ENCODE peak calls at places on chromosomes 5 and 9, in eight cellular contexts. V is aorta, Z is NCI-H1417, U is NCI-H1694 treated with DMSO at 0.1 percent for 48 hours, B is GM12865, N is amniotic stem cell, R is lower leg skin, I is lung. L is an unnamed sample.

GRCh38 chr5:91332267-91333044 is 50.7 kb downstream of the ARRDC3 start:
- DNase-seq in V (no peak), Z (no peak), U (no peak), B (peak; percentile 63), N (no peak), R (no peak), I (no peak), L (no peak)

GRCh38 chr5:176796970-176797369 is 13.4 kb upstream of the UNC5A start:
- DNase-seq in V (no peak), Z (no peak), U (no peak), B (no peak), N (no peak), R (no peak), I (no peak), L (no peak)

GRCh38 chr5:86885489-86886225 is 267.9 kb downstream of the COX7C start:
- DNase-seq in V (no peak), Z (no peak), U (no peak), B (no peak), N (no peak), R (no peak), I (no peak), L (no peak)

GRCh38 chr9:106862946-106863740 is at the start of gene ZNF462:
- DNase-seq in V (peak; percentile 78), Z (peak; percentile 26), U (peak; percentile 23), B (no peak), N (peak; percentile 51), R (peak; percentile 86), I (peak; percentile 38), L (no peak)

GRCh38 chr9:106143781-106144180 is 449.4 kb downstream of the TMEM38B start:
- DNase-seq in V (no peak), Z (no peak), U (no peak), B (no peak), N (no peak), R (no peak), I (no peak), L (no peak)

GRCh38 chr9:91177661-91178280 is 183.9 kb downstream of the AUH start:
- DNase-seq in V (no peak), Z (no peak), U (no peak), B (no peak), N (no peak), R (peak; percentile 85), I (peak; percentile 22), L (no peak)

GRCh38 chr9:135122316-135122715 is 34.8 kb downstream of the OLFM1 start:
- DNase-seq in V (no peak), Z (no peak), U (no peak), B (no peak), N (no peak), R (no peak), I (no peak), L (no peak)

GRCh38 chr5:58680503-58680902 is 97.6 kb downstream of the RAB3C start:
- DNase-seq in V (no peak), Z (no peak), U (no peak), B (no peak), N (no peak), R (no peak), I (no peak), L (no peak)

GRCh38 chr5:178421128-178421527 is 169.1 kb downstream of the COL23A1 start:
- DNase-seq in V (no peak), Z (no peak), U (no peak), B (no peak), N (no peak), R (no peak), I (no peak), L (no peak)

GRCh38 chr5:174175869-174176268 is 130.4 kb downstream of the NSG2 start:
- DNase-seq in V (no peak), Z (no peak), U (no peak), B (no peak), N (no peak), R (peak; percentile 3), I (no peak), L (no peak)

GRCh38 chr9:31078175-31078574 is 1306.3 kb upstream of the ACO1 start:
- DNase-seq in V (no peak), Z (no peak), U (no peak), B (no peak), N (no peak), R (no peak), I (no peak), L (no peak)

GRCh38 chr5:160438316-160439204 is 16.9 kb downstream of the PTTG1 start:
- DNase-seq in V (no peak), Z (peak; percentile 72), U (peak; percentile 59), B (peak; percentile 81), N (peak; percentile 57), R (peak; percentile 90), I (peak; percentile 40), L (peak; percentile 51)

GRCh38 chr9:113530022-113530635 is 66.6 kb downstream of the RGS3 start:
- DNase-seq in V (no peak), Z (no peak), U (no peak), B (no peak), N (no peak), R (no peak), I (no peak), L (no peak)

GRCh38 chr5:175457466-175457865 is 13.5 kb upstream of the DRD1 start:
- DNase-seq in V (no peak), Z (peak; percentile 11), U (no peak), B (peak; percentile 70), N (no peak), R (no peak), I (no peak), L (no peak)

GRCh38 chr5:590343-590742 is 21.8 kb upstream of the CEP72 start:
- DNase-seq in V (no peak), Z (no peak), U (no peak), B (no peak), N (no peak), R (no peak), I (no peak), L (no peak)

GRCh38 chr9:91417602-91418218 is 5.9 kb downstream of the NFIL3 start:
- DNase-seq in V (no peak), Z (no peak), U (no peak), B (no peak), N (no peak), R (no peak), I (no peak), L (no peak)

GRCh38 chr5:16234598-16234997 is 55.0 kb upstream of the MARCHF11 start:
- DNase-seq in V (no peak), Z (no peak), U (no peak), B (no peak), N (no peak), R (no peak), I (no peak), L (no peak)

GRCh38 chr5:135709998-135710670 is 124.3 kb upstream of the SLC25A48 start:
- DNase-seq in V (no peak), Z (no peak), U (no peak), B (no peak), N (no peak), R (no peak), I (no peak), L (no peak)

GRCh38 chr5:57450991-57451876 is 31.4 kb downstream of the ACTBL2 start:
- DNase-seq in V (no peak), Z (no peak), U (no peak), B (no peak), N (no peak), R (no peak), I (no peak), L (no peak)

GRCh38 chr9:18543406-18543965 is 69.5 kb downstream of the ADAMTSL1 start:
- DNase-seq in V (peak; percentile 79), Z (no peak), U (no peak), B (no peak), N (peak; percentile 47), R (no peak), I (no peak), L (no peak)

GRCh38 chr9:124202447-124202971 is 55.2 kb upstream of the NEK6 start:
- DNase-seq in V (no peak), Z (no peak), U (no peak), B (peak; percentile 98), N (no peak), R (no peak), I (peak; percentile 62), L (no peak)

GRCh38 chr5:68182094-68182493 is 33.5 kb upstream of the PIK3R1 start:
- DNase-seq in V (no peak), Z (no peak), U (no peak), B (no peak), N (no peak), R (no peak), I (no peak), L (no peak)

GRCh38 chr5:180314106-180314505 is 22.2 kb upstream of the MAPK9 start:
- DNase-seq in V (no peak), Z (no peak), U (no peak), B (no peak), N (no peak), R (no peak), I (no peak), L (no peak)

GRCh38 chr5:167950126-167950721 is 341.2 kb upstream of the WWC1 start:
- DNase-seq in V (no peak), Z (no peak), U (no peak), B (no peak), N (no peak), R (no peak), I (no peak), L (no peak)

GRCh38 chr9:108057421-108058136 is 568.0 kb upstream of the KLF4 start:
- DNase-seq in V (no peak), Z (no peak), U (no peak), B (no peak), N (peak; percentile 77), R (no peak), I (peak; percentile 36), L (no peak)

GRCh38 chr5:127210082-127210481 is 80.5 kb upstream of the MEGF10 start:
- DNase-seq in V (no peak), Z (peak; percentile 29), U (peak; percentile 4), B (no peak), N (no peak), R (no peak), I (no peak), L (no peak)

GRCh38 chr9:122860319-122861142 is 32.1 kb upstream of the PDCL start:
- DNase-seq in V (no peak), Z (no peak), U (no peak), B (no peak), N (no peak), R (no peak), I (no peak), L (no peak)

GRCh38 chr9:89850633-89851325 is 246.0 kb downstream of the GADD45G start:
- DNase-seq in V (no peak), Z (no peak), U (no peak), B (no peak), N (no peak), R (peak; percentile 78), I (peak; percentile 45), L (no peak)

GRCh38 chr9:36738318-36738975 is 165.8 kb downstream of the MELK start:
- DNase-seq in V (no peak), Z (no peak), U (no peak), B (no peak), N (no peak), R (no peak), I (no peak), L (no peak)

GRCh38 chr9:121556580-121556979 is 56.9 kb upstream of the GGTA1 start:
- DNase-seq in V (no peak), Z (no peak), U (no peak), B (no peak), N (peak; percentile 88), R (no peak), I (peak; percentile 66), L (no peak)

GRCh38 chr5:151451626-151452520 is 4.5 kb downstream of the SLC36A1 start:
- DNase-seq in V (no peak), Z (no peak), U (no peak), B (peak; percentile 82), N (no peak), R (peak; percentile 32), I (no peak), L (no peak)

GRCh38 chr9:26706223-26706622 is 186.4 kb downstream of the CAAP1 start:
- DNase-seq in V (no peak), Z (no peak), U (no peak), B (no peak), N (no peak), R (no peak), I (no peak), L (no peak)

GRCh38 chr5:158755971-158756370 is 343.7 kb downstream of the EBF1 start:
- DNase-seq in V (no peak), Z (no peak), U (no peak), B (no peak), N (no peak), R (no peak), I (no peak), L (no peak)

GRCh38 chr5:118548761-118549160 is 439.6 kb downstream of the DTWD2 start:
- DNase-seq in V (no peak), Z (no peak), U (no peak), B (no peak), N (peak; percentile 47), R (no peak), I (no peak), L (no peak)

L was measured in frontal cortex.